ENCODE peak calls at places on chromosomes 2 and 18, in six cellular contexts. D is K562, V is H1, N is HepG2, X is SK-N-SH, Q is GM12878. I is an unnamed sample.

GRCh38 chr2:219851169-219851568 is 223.7 kb downstream of the SLC4A3 start:
- DNase-seq in D (peak), V (peak), N (no peak), X (no peak), Q (no peak), I (no peak)

GRCh38 chr2:33633295-33633694 is 34.2 kb upstream of the FAM98A start:
- DNase-seq in D (no peak), V (no peak), N (no peak), X (no peak), Q (no peak), I (no peak)

GRCh38 chr2:201151127-201152074 is 31.5 kb upstream of the CASP10 start:
- DNase-seq in D (no peak), V (no peak), N (peak), X (no peak), Q (no peak), I (peak)

GRCh38 chr2:61343141-61343540 is 127.7 kb downstream of the USP34 start:
- DNase-seq in D (no peak), V (no peak), N (no peak), X (no peak), Q (no peak), I (no peak)

GRCh38 chr18:39711701-39712100 is 2146.1 kb upstream of the CELF4 start:
- DNase-seq in D (no peak), V (no peak), N (no peak), X (no peak), Q (no peak), I (no peak)

GRCh38 chr2:149561309-149561926 is 26.2 kb downstream of the MMADHC start:
- DNase-seq in D (peak), V (no peak), N (peak), X (peak), Q (no peak), I (no peak)

GRCh38 chr2:62201307-62201706 is 5.4 kb downstream of the B3GNT2 start:
- DNase-seq in D (no peak), V (no peak), N (no peak), X (no peak), Q (no peak), I (no peak)

GRCh38 chr2:40436093-40436475 is 15.8 kb downstream of the SLC8A1 start:
- DNase-seq in D (no peak), V (no peak), N (no peak), X (no peak), Q (no peak), I (no peak)

GRCh38 chr2:34822616-34823015 is 1223.5 kb upstream of the FAM98A start:
- DNase-seq in D (no peak), V (no peak), N (no peak), X (no peak), Q (no peak), I (no peak)

GRCh38 chr2:25340340-25340886 is 1.3 kb downstream of the DNMT3A start:
- DNase-seq in D (peak), V (peak), N (no peak), X (peak), Q (no peak), I (no peak)

GRCh38 chr2:220670461-220670979 is 901.6 kb downstream of the EPHA4 start:
- DNase-seq in D (no peak), V (no peak), N (no peak), X (no peak), Q (no peak), I (no peak)

GRCh38 chr2:233003658-233004555 is 9.1 kb downstream of the NGEF start:
- DNase-seq in D (no peak), V (no peak), N (no peak), X (no peak), Q (no peak), I (no peak)

GRCh38 chr2:54680397-54681032 is 42.9 kb upstream of the EML6 start:
- DNase-seq in D (no peak), V (no peak), N (no peak), X (no peak), Q (peak), I (no peak)

GRCh38 chr18:77131100-77131651 is 1.4 kb downstream of the MBP start:
- DNase-seq in D (no peak), V (no peak), N (no peak), X (no peak), Q (no peak), I (no peak)

GRCh38 chr18:11553098-11553940 is 56.1 kb upstream of the SLC35G4 start:
- DNase-seq in D (peak), V (peak), N (peak), X (peak), Q (no peak), I (peak)

GRCh38 chr2:1688161-1688560 is 56.2 kb downstream of the PXDN start:
- DNase-seq in D (no peak), V (no peak), N (no peak), X (no peak), Q (no peak), I (no peak)

GRCh38 chr2:10841547-10842219 is 29.1 kb upstream of the PDIA6 start:
- DNase-seq in D (no peak), V (no peak), N (no peak), X (no peak), Q (no peak), I (no peak)

GRCh38 chr18:51610481-51610880 is 413.0 kb upstream of the MEX3C start:
- DNase-seq in D (no peak), V (no peak), N (no peak), X (no peak), Q (no peak), I (no peak)

DNA sequence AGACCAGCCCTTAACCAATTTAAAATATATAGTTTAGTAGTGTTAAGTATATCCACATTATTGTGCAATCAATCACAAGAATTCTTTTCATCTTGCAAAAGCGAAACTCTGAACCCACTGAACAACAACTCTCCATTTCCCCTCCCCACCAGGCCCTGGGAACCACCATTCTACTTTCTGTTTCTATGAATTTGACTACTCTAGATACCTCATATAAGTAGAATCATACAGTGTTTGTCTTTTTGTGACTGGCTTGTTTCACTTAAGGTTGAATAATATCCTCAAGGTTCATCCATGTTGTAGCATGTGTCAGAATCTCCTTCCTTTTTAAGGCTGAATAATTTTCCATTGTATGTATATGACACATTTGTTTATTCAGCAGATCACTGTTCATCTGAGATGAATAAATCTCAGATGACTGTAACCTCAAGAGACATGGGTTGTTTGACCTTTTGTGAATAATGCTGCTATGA is 8.1 kb upstream of the SOS1 start:
- DNase-seq in D (no peak), V (no peak), N (peak), X (no peak), Q (peak), I (no peak)
- H3K9ac ChIP-seq in D (no peak), V (no peak), N (no peak), X (no peak), Q (no peak), I (no peak)

DNA sequence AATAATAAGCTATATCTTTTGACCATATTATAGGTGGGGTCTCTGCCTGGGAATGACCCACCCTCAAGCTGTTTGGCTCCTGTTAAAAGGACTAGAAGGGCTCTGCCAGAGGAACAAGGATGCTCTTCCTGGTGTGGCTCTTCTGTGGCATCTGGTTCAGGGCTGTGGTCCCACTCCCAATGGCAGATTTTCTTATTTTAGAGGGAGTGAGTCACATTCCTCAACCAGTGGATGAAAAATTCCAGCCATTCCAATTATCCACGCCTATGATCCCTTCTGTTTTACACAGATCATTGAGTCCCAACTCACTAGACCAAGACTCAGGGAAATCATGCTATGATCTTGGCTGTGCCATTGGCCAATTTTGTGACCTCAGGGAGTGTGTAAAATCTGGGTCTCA is 120.0 kb downstream of the PARD3B start:
- DNase-seq in D (no peak), V (no peak), N (peak), X (no peak), Q (no peak), I (no peak)
- TF ChIP-seq JUND in D (no peak), V (no peak), N (no peak), X (peak), Q (no peak), I (no peak)

DNA sequence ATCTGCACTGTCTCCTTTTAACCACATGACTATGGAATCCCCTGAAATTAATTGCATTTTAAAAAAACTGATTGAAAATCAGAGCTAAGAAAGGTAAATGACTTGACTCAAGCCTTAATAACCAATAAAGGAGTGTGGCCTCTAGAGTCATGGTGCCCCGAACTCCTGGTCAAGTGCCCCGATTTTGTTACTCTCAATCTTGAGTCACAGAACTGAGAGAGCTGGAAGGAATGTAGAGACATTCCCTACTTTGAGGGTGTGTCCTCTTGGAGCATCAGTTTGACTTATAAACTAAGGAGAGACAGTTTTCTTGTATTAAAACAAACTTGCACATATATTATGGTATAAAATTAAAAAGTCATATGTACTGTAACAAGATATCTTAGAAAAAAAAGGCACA is 2.4 kb downstream of the WDR43 start:
- DNase-seq in D (no peak), V (no peak), N (no peak), X (no peak), Q (no peak), I (no peak)
- H3K9ac ChIP-seq in D (peak), V (no peak), N (peak), X (no peak), Q (peak), I (peak)

DNA sequence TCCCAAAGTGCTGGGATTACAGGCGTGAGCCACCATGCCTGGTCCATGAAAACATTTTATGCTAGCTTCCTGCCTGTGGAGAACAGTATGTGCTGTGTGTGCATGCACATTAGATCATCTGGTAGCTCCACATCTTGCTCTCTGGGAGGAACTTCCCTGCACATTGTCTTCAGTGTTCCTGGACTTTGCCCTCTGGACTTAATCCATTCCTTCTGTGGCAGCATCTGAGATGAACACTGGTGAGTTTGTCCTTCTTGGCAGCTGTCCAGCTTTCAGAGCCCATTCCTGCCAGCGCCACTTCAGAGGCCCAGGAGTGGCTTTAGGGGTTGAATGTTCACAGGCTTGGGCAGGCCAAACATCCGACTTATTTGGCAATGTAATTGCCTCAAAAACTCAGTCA is 65.2 kb downstream of the POU3F3 start:
- DNase-seq in D (no peak), V (no peak), N (peak), X (no peak), Q (no peak), I (no peak)
- TF ChIP-seq JUND in D (no peak), V (no peak), N (no peak), X (no peak), Q (no peak), I (no peak)

DNA sequence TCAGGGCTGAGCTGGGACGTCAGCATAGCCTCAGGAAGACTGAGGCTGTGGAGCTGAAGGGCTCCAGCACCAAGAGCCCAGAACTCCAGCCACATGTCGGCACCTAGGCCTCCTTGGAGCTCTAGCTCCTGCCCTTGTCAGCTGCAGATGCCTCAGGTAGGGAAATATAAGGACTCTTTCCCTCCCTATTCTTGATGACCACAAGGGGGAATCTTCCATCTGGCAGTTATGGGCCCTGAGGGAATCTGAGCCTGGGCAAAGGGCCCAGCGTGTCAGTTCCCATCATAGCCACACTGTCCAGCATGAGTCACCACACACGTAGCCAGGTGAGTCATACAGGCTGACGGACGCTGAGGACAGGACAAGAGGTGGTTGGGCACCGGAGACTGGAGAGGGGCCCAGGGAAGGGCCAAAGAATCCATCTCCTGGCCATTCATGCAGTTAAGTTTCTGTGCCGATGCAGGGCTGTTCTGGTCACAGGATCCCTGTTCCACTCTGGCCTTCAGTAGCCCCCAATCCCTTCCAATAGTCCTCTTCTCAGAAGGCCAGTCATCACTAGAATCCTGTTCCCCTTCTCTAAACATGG is 1.8 kb downstream of the MPV17 start:
- DNase-seq in D (peak), V (no peak), N (peak), X (peak), Q (no peak), I (peak)
- H3K9ac ChIP-seq in D (peak), V (no peak), N (peak), X (peak), Q (no peak), I (peak)

GRCh38 chr2:19348692-19349091 is 9.7 kb downstream of the OSR1 start:
- DNase-seq in D (no peak), V (no peak), N (no peak), X (no peak), Q (no peak), I (no peak)
- TF ChIP-seq JUND in D (no peak), V (no peak), N (no peak), X (no peak), Q (no peak), I (no peak)

DNA sequence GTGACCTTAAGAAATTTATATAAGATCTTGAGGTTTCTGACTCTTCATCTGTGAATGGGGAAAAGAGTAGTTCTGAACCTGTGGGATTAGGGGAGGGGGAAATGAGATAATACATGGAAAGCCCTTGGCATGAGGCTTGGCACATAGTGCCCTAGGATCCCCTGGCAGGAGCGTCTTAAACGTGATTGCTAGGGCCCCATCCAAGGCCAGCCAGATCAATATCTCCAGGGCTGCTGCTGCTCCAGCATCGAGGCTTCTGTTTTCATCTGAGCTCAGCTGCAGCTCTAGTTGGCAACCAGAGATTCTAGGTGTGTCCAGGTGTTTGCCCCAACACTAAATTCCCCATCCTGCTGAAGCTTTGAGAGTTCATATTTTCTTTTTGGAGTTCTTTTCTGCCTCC is 71.0 kb downstream of the IL1R2 start:
- DNase-seq in D (no peak), V (no peak), N (no peak), X (no peak), Q (no peak), I (no peak)
- H3K9ac ChIP-seq in D (no peak), V (no peak), N (no peak), X (peak), Q (no peak), I (no peak)

GRCh38 chr2:178529194-178529593 is 48.9 kb downstream of the PLEKHA3 start:
- DNase-seq in D (no peak), V (no peak), N (no peak), X (no peak), Q (no peak), I (no peak)
- TF ChIP-seq JUND in D (no peak), V (no peak), N (no peak), X (no peak), Q (no peak), I (no peak)

DNA sequence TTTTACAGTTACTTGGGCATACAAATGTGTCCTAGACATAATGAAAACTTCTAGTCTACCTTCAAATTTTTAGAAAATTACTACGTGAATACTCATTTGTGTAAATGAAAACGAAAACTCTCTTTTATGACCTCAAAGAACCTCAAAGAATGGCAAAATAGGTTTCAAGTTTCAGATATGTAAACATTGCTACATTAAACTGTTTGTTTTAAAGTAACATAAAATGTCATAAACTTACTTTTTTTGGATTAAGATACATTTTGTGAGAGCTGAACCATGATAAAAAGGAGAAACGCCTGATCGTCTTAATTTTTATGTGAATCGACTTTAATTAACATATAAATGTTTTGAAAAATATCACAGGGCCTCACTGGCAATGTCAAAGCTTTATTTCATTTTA is 91.4 kb downstream of the PPP1R1C start:
- DNase-seq in D (no peak), V (no peak), N (no peak), X (no peak), Q (no peak), I (no peak)
- H3K9ac ChIP-seq in D (no peak), V (no peak), N (no peak), X (no peak), Q (no peak), I (no peak)